ENCODE peak calls at places on chromosomes 1 and 21, in ten cellular contexts. E is thoracic aorta, T is IMR-90, G is dorsolateral prefrontal cortex, I is right atrium auricular region, R is cardiac muscle cell, W is stomach, S is choroid plexus epithelial cell, O is heart right ventricle, K is tibial artery. Z is an unnamed sample.

GRCh38 chr1:231592809-231593208 is 33.8 kb upstream of the DISC1 start:
- DNase-seq in K (no peak), O (no peak), I (no peak), G (no peak), W (no peak), S (no peak), T (no peak), E (no peak), R (no peak), Z (no peak)

GRCh38 chr1:216518844-216519627 is 95.8 kb upstream of the USH2A start:
- DNase-seq in I (no peak), E (no peak), G (no peak), T (no peak), S (no peak), R (no peak), W (no peak), K (no peak), O (no peak), Z (no peak)

GRCh38 chr1:223621312-223621734 is 44.2 kb downstream of the CAPN8 start:
- DNase-seq in S (no peak), O (no peak), E (no peak), G (no peak), K (peak), R (no peak), I (no peak), T (no peak), W (no peak), Z (no peak)

GRCh38 chr1:94130851-94131595 is 10.1 kb upstream of the ABCA4 start:
- DNase-seq in R (peak), I (no peak), W (no peak), K (no peak), O (no peak), G (no peak), T (peak), E (no peak), S (peak), Z (no peak)

GRCh38 chr1:25706146-25707089 is 89.8 kb downstream of the MAN1C1 start:
- DNase-seq in S (no peak), R (no peak), I (no peak), G (no peak), T (no peak), O (no peak), K (no peak), W (no peak), E (no peak), Z (no peak)

GRCh38 chr1:9438431-9439073 is 100.7 kb upstream of the SLC25A33 start:
- DNase-seq in K (peak), I (peak), S (peak), G (peak), E (peak), T (peak), R (peak), O (peak), W (peak), Z (no peak)

GRCh38 chr1:220189750-220190347 is 82.4 kb downstream of the RAB3GAP2 start:
- DNase-seq in G (no peak), S (peak), T (peak), E (no peak), K (no peak), I (no peak), R (peak), O (no peak), W (no peak), Z (no peak)

GRCh38 chr1:119310301-119310700 is 58.3 kb upstream of the HAO2 start:
- DNase-seq in S (no peak), K (no peak), I (no peak), W (no peak), O (no peak), G (no peak), R (no peak), T (no peak), E (no peak), Z (no peak)

GRCh38 chr1:86067626-86068025 is 88.9 kb downstream of the COL24A1 start:
- DNase-seq in W (no peak), I (no peak), R (peak), K (no peak), T (peak), O (no peak), E (no peak), G (no peak), S (peak), Z (no peak)

GRCh38 chr21:8990326-8991087 is 1530.9 kb upstream of the TPTE start:
- DNase-seq in T (no peak), G (no peak), E (no peak), S (no peak), W (no peak), I (no peak), K (no peak), R (no peak), O (no peak), Z (no peak)

GRCh38 chr1:201020040-201020591 is 3.4 kb downstream of the KIF21B start:
- DNase-seq in E (no peak), I (no peak), W (no peak), O (no peak), R (no peak), G (no peak), K (no peak), T (no peak), S (no peak), Z (no peak)

GRCh38 chr21:36575306-36575705 is 95.4 kb upstream of the CLDN14 start:
- DNase-seq in S (no peak), G (no peak), K (no peak), E (no peak), T (no peak), O (no peak), R (no peak), W (no peak), I (no peak), Z (no peak)

GRCh38 chr1:218473527-218473926 is 128.4 kb downstream of the TGFB2 start:
- DNase-seq in W (no peak), K (no peak), S (peak), T (peak), I (no peak), G (no peak), R (no peak), E (no peak), O (no peak), Z (no peak)

GRCh38 chr1:14740016-14740415 is 141.5 kb downstream of the KAZN start:
- DNase-seq in G (no peak), E (no peak), S (peak), I (no peak), W (no peak), T (no peak), K (no peak), O (no peak), R (no peak), Z (no peak)

GRCh38 chr1:29650476-29650875 is 414.2 kb downstream of the PTPRU start:
- DNase-seq in S (no peak), R (no peak), I (peak), K (peak), E (no peak), W (no peak), O (peak), T (no peak), G (no peak), Z (peak)

GRCh38 chr21:25371831-25372434 is 235.3 kb downstream of the MRPL39 start:
- DNase-seq in E (no peak), R (no peak), K (no peak), O (no peak), T (no peak), S (no peak), I (no peak), W (no peak), G (no peak), Z (no peak)

GRCh38 chr1:10646347-10646861 is 150.0 kb downstream of the CASZ1 start:
- DNase-seq in O (peak), E (no peak), W (peak), T (peak), S (peak), R (peak), K (no peak), G (no peak), I (no peak), Z (no peak)

GRCh38 chr21:33293811-33294216 is 27.6 kb downstream of the IL10RB start:
- DNase-seq in G (no peak), K (no peak), R (no peak), I (no peak), E (no peak), T (no peak), W (no peak), S (no peak), O (no peak), Z (no peak)

GRCh38 chr1:19258353-19258752 is 6.7 kb downstream of the MRTO4 start:
- DNase-seq in T (no peak), W (no peak), G (no peak), I (no peak), S (no peak), E (no peak), K (no peak), O (no peak), R (no peak), Z (no peak)

GRCh38 chr1:206537141-206537540 is 29.8 kb downstream of the RASSF5 start:
- DNase-seq in R (peak), K (no peak), S (peak), I (no peak), T (peak), G (no peak), O (no peak), E (no peak), W (no peak), Z (no peak)

GRCh38 chr1:189405419-189405818 is 1072.2 kb downstream of the BRINP3 start:
- DNase-seq in O (no peak), T (no peak), K (no peak), R (no peak), G (no peak), W (no peak), E (no peak), S (no peak), I (no peak), Z (no peak)

GRCh38 chr1:188476606-188477005 is 1647.9 kb downstream of the PLA2G4A start:
- DNase-seq in I (no peak), W (no peak), E (no peak), O (no peak), R (no peak), K (no peak), G (no peak), S (peak), T (peak), Z (no peak)

GRCh38 chr1:106926748-106927582 is 129.5 kb upstream of the PRMT6 start:
- DNase-seq in K (no peak), W (no peak), G (no peak), E (no peak), I (no peak), R (no peak), T (peak), S (peak), O (no peak), Z (no peak)

GRCh38 chr1:174957829-174958228 is 41.9 kb upstream of the CACYBP start:
- DNase-seq in I (no peak), T (no peak), O (no peak), G (no peak), E (no peak), K (no peak), S (no peak), R (no peak), W (no peak), Z (no peak)

GRCh38 chr1:244862354-244862698 is 2.0 kb downstream of the HNRNPU start:
- DNase-seq in S (no peak), R (peak), G (no peak), K (no peak), T (no peak), O (no peak), W (no peak), E (no peak), I (no peak), Z (no peak)

GRCh38 chr21:44303490-44303981 is 3.7 kb downstream of the PFKL start:
- DNase-seq in I (no peak), T (no peak), S (no peak), O (no peak), E (no peak), G (no peak), K (no peak), R (no peak), W (peak), Z (no peak)

GRCh38 chr1:181424786-181425403 is 58.4 kb upstream of the CACNA1E start:
- DNase-seq in I (peak), R (peak), S (peak), E (no peak), O (peak), T (peak), G (peak), W (peak), K (no peak), Z (no peak)

GRCh38 chr1:69824932-69825331 is 257.2 kb downstream of the LRRC7 start:
- DNase-seq in G (peak), T (no peak), W (no peak), K (no peak), S (peak), R (peak), E (no peak), I (no peak), O (peak), Z (no peak)

GRCh38 chr1:152110860-152111514 is 4.3 kb downstream of the TCHH start:
- DNase-seq in T (peak), S (peak), R (peak), K (no peak), I (no peak), O (no peak), G (peak), E (no peak), W (no peak), Z (no peak)

GRCh38 chr21:45385549-45386050 is 19.4 kb upstream of the COL18A1 start:
- DNase-seq in E (no peak), O (no peak), T (no peak), R (no peak), S (no peak), I (no peak), G (peak), W (no peak), K (peak), Z (no peak)

GRCh38 chr1:230273141-230273710 is 152.9 kb downstream of the PGBD5 start:
- DNase-seq in T (no peak), I (no peak), E (no peak), S (no peak), O (no peak), R (no peak), G (no peak), W (no peak), K (no peak), Z (peak)

GRCh38 chr21:43289442-43289841 is 120.6 kb downstream of the CRYAA start:
- DNase-seq in G (no peak), E (no peak), W (no peak), R (no peak), O (no peak), I (no peak), S (no peak), K (no peak), T (no peak), Z (no peak)

GRCh38 chr1:65993047-65993363 is 200.3 kb downstream of the PDE4B start:
- DNase-seq in K (no peak), G (no peak), S (no peak), R (peak), O (no peak), W (no peak), T (no peak), I (no peak), E (no peak), Z (no peak)

GRCh38 chr1:248837045-248837793 is 805 bp upstream of the ZNF672 start:
- DNase-seq in K (peak), T (no peak), I (no peak), S (no peak), E (no peak), W (peak), R (no peak), G (no peak), O (no peak), Z (peak)

GRCh38 chr1:214349781-214350180 is 68.8 kb downstream of the SMYD2 start:
- DNase-seq in K (no peak), G (no peak), O (no peak), W (no peak), T (no peak), E (no peak), I (no peak), S (peak), R (peak), Z (no peak)

GRCh38 chr1:235586413-235586812 is 63.2 kb downstream of the GNG4 start:
- DNase-seq in I (no peak), T (no peak), G (no peak), K (no peak), O (no peak), W (no peak), E (no peak), R (no peak), S (no peak), Z (no peak)

GRCh38 chr1:58738873-58739272 is 39.0 kb upstream of the MYSM1 start:
- DNase-seq in K (no peak), I (no peak), T (no peak), O (no peak), R (peak), S (no peak), E (no peak), G (no peak), W (no peak), Z (no peak)

GRCh38 chr1:58741689-58742553 is 41.9 kb downstream of the JUN start:
- DNase-seq in K (no peak), E (no peak), I (no peak), S (no peak), R (no peak), G (no peak), W (no peak), O (no peak), T (no peak), Z (no peak)

GRCh38 chr1:58735591-58735990 is 35.7 kb upstream of the MYSM1 start:
- DNase-seq in R (no peak), I (no peak), W (no peak), E (no peak), O (no peak), G (no peak), S (no peak), T (no peak), K (no peak), Z (no peak)

GRCh38 chr1:58745086-58745485 is 38.8 kb downstream of the JUN start:
- DNase-seq in W (no peak), S (no peak), T (no peak), G (no peak), E (no peak), O (no peak), I (no peak), R (no peak), K (no peak), Z (no peak)

GRCh38 chr1:58739851-58740466 is 40.1 kb upstream of the MYSM1 start:
- DNase-seq in O (peak), R (peak), T (peak), I (no peak), K (no peak), G (no peak), E (no peak), S (peak), W (no peak), Z (no peak)
- TF ChIP-seq CTCF in O (peak), R (peak), T (peak), I (peak), K (peak), G (peak), E (peak), S (peak), W (peak), Z (peak)

DNA sequence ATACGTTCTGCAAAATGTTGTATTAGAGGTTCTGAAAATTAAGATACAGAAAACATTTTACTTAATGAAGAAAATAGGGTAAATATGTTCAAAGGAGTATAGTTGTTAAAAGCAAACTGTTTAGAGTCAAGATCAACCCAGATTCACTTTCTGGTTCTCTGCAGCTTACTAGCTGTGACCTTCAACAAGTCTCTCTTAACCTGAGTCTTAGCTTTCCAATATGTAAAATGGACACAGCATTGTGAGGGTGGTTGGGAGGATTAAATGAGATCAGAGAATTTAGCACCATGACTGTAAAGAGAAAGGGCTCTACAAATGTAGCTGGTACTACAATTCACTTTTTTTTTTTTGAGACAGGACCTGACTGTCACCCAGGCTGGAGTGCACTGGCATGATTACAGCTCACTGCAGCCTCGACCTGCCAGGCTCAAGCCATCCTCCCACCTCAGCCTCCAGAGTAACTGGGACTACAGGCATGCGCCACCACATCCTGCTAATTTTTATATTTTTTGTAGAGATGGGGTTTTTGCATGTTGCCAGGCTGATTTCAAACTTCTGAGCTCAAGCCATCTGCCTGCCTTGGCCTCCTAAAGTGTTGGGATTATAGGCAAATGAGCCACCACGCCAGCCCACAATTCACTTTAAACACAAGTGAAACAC is 43.9 kb downstream of the ATP1A1 start:
- DNase-seq in E (no peak), G (no peak), I (no peak), W (no peak), T (no peak), K (no peak), O (no peak), R (no peak), S (no peak), Z (no peak)
- H3K4me3 ChIP-seq in E (no peak), G (peak), I (no peak), W (no peak), T (no peak), K (no peak), O (no peak), R (no peak), S (no peak), Z (no peak)

GRCh38 chr1:196144588-196144987 is 463.7 kb downstream of the KCNT2 start:
- DNase-seq in S (no peak), I (no peak), O (no peak), E (no peak), W (no peak), G (no peak), R (no peak), T (no peak), K (no peak), Z (no peak)
- TF ChIP-seq CTCF in S (no peak), I (no peak), O (no peak), E (no peak), W (no peak), G (no peak), R (no peak), T (no peak), K (no peak), Z (no peak)

DNA sequence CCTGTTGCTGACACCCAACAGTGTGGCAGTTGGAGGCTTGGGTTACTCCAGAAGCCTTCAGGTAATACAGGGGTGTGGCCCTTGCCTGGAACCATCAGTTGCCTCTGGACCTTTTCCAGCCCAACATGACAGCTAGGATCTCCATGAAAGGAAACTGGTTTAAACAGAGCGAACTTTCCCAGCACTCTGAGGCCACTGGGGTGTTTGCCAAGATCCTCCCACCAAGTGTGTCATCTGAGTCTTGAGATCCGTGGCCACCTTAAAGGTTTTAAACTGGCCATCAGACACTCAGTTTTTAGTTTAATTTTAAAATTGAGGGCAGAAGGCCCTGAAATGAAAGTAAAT is 17.8 kb upstream of the FCGR2A start:
- DNase-seq in G (no peak), W (no peak), T (peak), E (no peak), S (peak), K (no peak), O (peak), I (peak), R (peak), Z (no peak)
- H3K4me3 ChIP-seq in G (no peak), W (no peak), T (peak), E (peak), S (peak), K (no peak), O (no peak), I (no peak), R (no peak), Z (peak)

GRCh38 chr1:1305300-1306069 is 2.2 kb downstream of the ACAP3 start:
- DNase-seq in I (peak), G (no peak), W (peak), S (peak), K (peak), E (no peak), R (peak), O (peak), T (peak), Z (no peak)
- TF ChIP-seq CTCF in I (no peak), G (no peak), W (no peak), S (no peak), K (no peak), E (no peak), R (peak), O (peak), T (no peak), Z (no peak)

Z was measured in coronary artery.